ENCODE peak calls at places on chromosome 20, in five cellular contexts. One of them, this sample, is unnamed.

GRCh38 chr20:13029687-13030510 is 21.1 kb downstream of the SPTLC3 start:
- DNase-seq in naive thymus-derived CD4-positive, alpha-beta T cell: no peak
- DNase-seq in A549: peak; percentile 84
- DNase-seq in psoas muscle: peak; percentile 15
- DNase-seq in aorta: peak; percentile 59
- DNase-seq in this sample: peak; percentile 41

GRCh38 chr20:15949391-15949790 is 623.9 kb downstream of the KIF16B start:
- DNase-seq in aorta: no peak
- DNase-seq in naive thymus-derived CD4-positive, alpha-beta T cell: no peak
- DNase-seq in A549: no peak
- DNase-seq in psoas muscle: no peak
- DNase-seq in this sample: no peak

GRCh38 chr20:3797592-3798404 is 1.7 kb downstream of the CDC25B start:
- DNase-seq in naive thymus-derived CD4-positive, alpha-beta T cell: no peak
- DNase-seq in aorta: no peak
- DNase-seq in psoas muscle: no peak
- DNase-seq in A549: no peak
- DNase-seq in this sample: no peak

GRCh38 chr20:13261460-13262301 is 40.6 kb downstream of the ISM1 start:
- DNase-seq in psoas muscle: peak; percentile 56
- DNase-seq in naive thymus-derived CD4-positive, alpha-beta T cell: peak; percentile 59
- DNase-seq in aorta: no peak
- DNase-seq in A549: peak; percentile 62
- DNase-seq in this sample: peak; percentile 37

GRCh38 chr20:63923626-63924025 is 28.7 kb downstream of the DNAJC5 start:
- DNase-seq in aorta: no peak
- DNase-seq in psoas muscle: no peak
- DNase-seq in A549: no peak
- DNase-seq in naive thymus-derived CD4-positive, alpha-beta T cell: no peak
- DNase-seq in this sample: no peak

GRCh38 chr20:49372095-49372734 is 94.4 kb upstream of the ZNFX1 start:
- DNase-seq in naive thymus-derived CD4-positive, alpha-beta T cell: no peak
- DNase-seq in aorta: no peak
- DNase-seq in A549: no peak
- DNase-seq in psoas muscle: peak; percentile 28
- DNase-seq in this sample: no peak

GRCh38 chr20:3101737-3102574 is 17.4 kb upstream of the AVP start:
- DNase-seq in naive thymus-derived CD4-positive, alpha-beta T cell: peak; percentile 50
- DNase-seq in A549: no peak
- DNase-seq in psoas muscle: no peak
- DNase-seq in aorta: no peak
- DNase-seq in this sample: no peak

GRCh38 chr20:33848391-33848790 is 37.2 kb downstream of the CHMP4B start:
- DNase-seq in psoas muscle: no peak
- DNase-seq in naive thymus-derived CD4-positive, alpha-beta T cell: no peak
- DNase-seq in A549: no peak
- DNase-seq in aorta: no peak
- DNase-seq in this sample: no peak

GRCh38 chr20:32007787-32008616 is 2.2 kb upstream of the CCM2L start:
- DNase-seq in psoas muscle: peak; percentile 43
- DNase-seq in naive thymus-derived CD4-positive, alpha-beta T cell: no peak
- DNase-seq in A549: no peak
- DNase-seq in aorta: peak; percentile 70
- DNase-seq in this sample: peak; percentile 45

GRCh38 chr20:46694484-46694883 is 5.2 kb upstream of the TP53RK start:
- DNase-seq in A549: peak; percentile 54
- DNase-seq in naive thymus-derived CD4-positive, alpha-beta T cell: peak; percentile 27
- DNase-seq in psoas muscle: no peak
- DNase-seq in aorta: no peak
- DNase-seq in this sample: no peak

GRCh38 chr20:10715035-10715434 is 41.2 kb upstream of the JAG1 start:
- DNase-seq in naive thymus-derived CD4-positive, alpha-beta T cell: no peak
- DNase-seq in psoas muscle: no peak
- DNase-seq in aorta: no peak
- DNase-seq in A549: peak; percentile 68
- DNase-seq in this sample: no peak

GRCh38 chr20:26324177-26324576 is 627.5 kb upstream of the ZNF337 start:
- DNase-seq in A549: no peak
- DNase-seq in naive thymus-derived CD4-positive, alpha-beta T cell: peak; percentile 36
- DNase-seq in psoas muscle: no peak
- DNase-seq in aorta: no peak
- DNase-seq in this sample: no peak

GRCh38 chr20:22180244-22180643 is 404.1 kb downstream of the FOXA2 start:
- DNase-seq in naive thymus-derived CD4-positive, alpha-beta T cell: no peak
- DNase-seq in aorta: no peak
- DNase-seq in A549: peak; percentile 8
- DNase-seq in psoas muscle: no peak
- DNase-seq in this sample: no peak

GRCh38 chr20:6700563-6701328 is 66.7 kb upstream of the BMP2 start:
- DNase-seq in aorta: no peak
- DNase-seq in A549: no peak
- DNase-seq in psoas muscle: peak; percentile 29
- DNase-seq in naive thymus-derived CD4-positive, alpha-beta T cell: no peak
- DNase-seq in this sample: no peak

GRCh38 chr20:32134026-32134425 is 24.5 kb downstream of the TM9SF4 start:
- DNase-seq in A549: no peak
- DNase-seq in psoas muscle: no peak
- DNase-seq in aorta: no peak
- DNase-seq in naive thymus-derived CD4-positive, alpha-beta T cell: no peak
- DNase-seq in this sample: no peak

GRCh38 chr20:43389231-43389630 is 68.5 kb upstream of the SRSF6 start:
- DNase-seq in A549: no peak
- DNase-seq in naive thymus-derived CD4-positive, alpha-beta T cell: no peak
- DNase-seq in psoas muscle: peak; percentile 43
- DNase-seq in aorta: no peak
- DNase-seq in this sample: peak; percentile 39

GRCh38 chr20:62030834-62031434 is 34.7 kb downstream of the TAF4 start:
- DNase-seq in naive thymus-derived CD4-positive, alpha-beta T cell: peak; percentile 61
- DNase-seq in aorta: peak; percentile 39
- DNase-seq in psoas muscle: no peak
- DNase-seq in A549: no peak
- DNase-seq in this sample: no peak

GRCh38 chr20:51184289-51184688 is 161.4 kb upstream of the KCNG1 start:
- DNase-seq in aorta: no peak
- DNase-seq in psoas muscle: no peak
- DNase-seq in A549: no peak
- DNase-seq in naive thymus-derived CD4-positive, alpha-beta T cell: no peak
- DNase-seq in this sample: no peak

GRCh38 chr20:38300433-38300832 is 3.5 kb upstream of the BPI start:
- DNase-seq in aorta: no peak
- DNase-seq in psoas muscle: no peak
- DNase-seq in naive thymus-derived CD4-positive, alpha-beta T cell: no peak
- DNase-seq in A549: no peak
- DNase-seq in this sample: no peak
- H3K27ac ChIP-seq in aorta: no peak overlapping the region
- H3K27ac ChIP-seq in psoas muscle: no peak overlapping the region
- H3K27ac ChIP-seq in naive thymus-derived CD4-positive, alpha-beta T cell: no peak overlapping the region
- H3K27ac ChIP-seq in A549: no peak overlapping the region
- H3K27ac ChIP-seq in this sample: peak overlapping the region; percentile 18

GRCh38 chr20:38729767-38730166 is 5.5 kb downstream of the SLC32A1 start:
- DNase-seq in naive thymus-derived CD4-positive, alpha-beta T cell: no peak
- DNase-seq in aorta: no peak
- DNase-seq in A549: no peak
- DNase-seq in psoas muscle: no peak
- DNase-seq in this sample: no peak

GRCh38 chr20:38731738-38732113 is 7.4 kb downstream of the SLC32A1 start:
- DNase-seq in A549: no peak
- DNase-seq in aorta: no peak
- DNase-seq in psoas muscle: no peak
- DNase-seq in naive thymus-derived CD4-positive, alpha-beta T cell: no peak
- DNase-seq in this sample: no peak

GRCh38 chr20:38728911-38729642 is 4.8 kb downstream of the SLC32A1 start:
- DNase-seq in aorta: no peak
- DNase-seq in A549: no peak
- DNase-seq in naive thymus-derived CD4-positive, alpha-beta T cell: peak; percentile 18
- DNase-seq in psoas muscle: no peak
- DNase-seq in this sample: no peak

GRCh38 chr20:38730989-38731737 is 6.9 kb downstream of the SLC32A1 start:
- DNase-seq in aorta: peak; percentile 92
- DNase-seq in naive thymus-derived CD4-positive, alpha-beta T cell: peak; percentile 70
- DNase-seq in A549: peak; percentile 79
- DNase-seq in psoas muscle: peak; percentile 62
- DNase-seq in this sample: peak; percentile 60

DNA sequence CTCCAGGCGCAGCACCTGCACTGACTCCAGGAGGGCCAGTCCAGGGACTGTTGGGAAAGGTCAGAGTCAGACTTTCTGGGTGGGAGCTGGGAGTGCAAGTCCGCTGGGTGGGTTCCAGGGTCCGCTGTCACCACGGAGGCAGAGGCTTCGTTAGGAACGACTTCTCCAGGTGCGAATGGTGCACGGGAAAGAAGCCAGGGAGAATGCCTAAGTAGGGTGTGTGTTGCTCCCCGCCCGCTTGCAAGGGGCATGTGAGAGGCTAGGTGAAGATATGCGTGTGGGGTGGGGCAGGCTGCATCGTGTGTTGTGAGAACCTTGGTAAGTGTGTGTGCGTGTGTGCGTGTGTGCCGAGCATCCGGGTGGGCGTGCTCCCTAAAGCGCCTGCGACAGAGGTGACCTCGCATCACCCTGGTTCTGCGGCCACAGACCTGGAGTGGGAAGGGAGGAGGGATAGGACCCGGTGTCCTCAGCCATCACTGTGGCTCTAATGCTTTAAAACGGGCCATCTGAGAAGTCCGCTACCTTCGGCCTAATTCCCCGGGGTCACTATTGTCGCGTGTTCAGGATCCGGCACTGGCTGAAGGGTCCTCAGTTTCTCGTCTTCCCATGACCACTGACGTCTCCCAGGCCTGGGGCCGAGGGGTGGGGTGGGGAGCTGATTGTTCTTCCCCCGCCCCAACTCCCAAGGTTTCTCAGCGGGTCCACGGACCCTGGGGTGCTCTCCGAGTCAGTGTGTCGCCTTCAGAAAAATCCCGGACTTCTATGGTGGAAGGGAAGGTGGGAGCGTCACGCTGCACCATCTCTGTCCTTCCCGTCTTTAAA is 6.1 kb downstream of the SLC32A1 start:
- DNase-seq in A549: no peak
- DNase-seq in aorta: no peak
- DNase-seq in naive thymus-derived CD4-positive, alpha-beta T cell: peak; percentile 43
- DNase-seq in psoas muscle: no peak
- DNase-seq in this sample: no peak
- H3K4me3 ChIP-seq in A549: peak overlapping the region; percentile 57
- H3K4me3 ChIP-seq in aorta: no peak overlapping the region
- H3K4me3 ChIP-seq in naive thymus-derived CD4-positive, alpha-beta T cell: peak overlapping the region; percentile 63
- H3K4me3 ChIP-seq in psoas muscle: peak overlapping the region; percentile 46
- H3K4me3 ChIP-seq in this sample: no peak overlapping the region

DNA sequence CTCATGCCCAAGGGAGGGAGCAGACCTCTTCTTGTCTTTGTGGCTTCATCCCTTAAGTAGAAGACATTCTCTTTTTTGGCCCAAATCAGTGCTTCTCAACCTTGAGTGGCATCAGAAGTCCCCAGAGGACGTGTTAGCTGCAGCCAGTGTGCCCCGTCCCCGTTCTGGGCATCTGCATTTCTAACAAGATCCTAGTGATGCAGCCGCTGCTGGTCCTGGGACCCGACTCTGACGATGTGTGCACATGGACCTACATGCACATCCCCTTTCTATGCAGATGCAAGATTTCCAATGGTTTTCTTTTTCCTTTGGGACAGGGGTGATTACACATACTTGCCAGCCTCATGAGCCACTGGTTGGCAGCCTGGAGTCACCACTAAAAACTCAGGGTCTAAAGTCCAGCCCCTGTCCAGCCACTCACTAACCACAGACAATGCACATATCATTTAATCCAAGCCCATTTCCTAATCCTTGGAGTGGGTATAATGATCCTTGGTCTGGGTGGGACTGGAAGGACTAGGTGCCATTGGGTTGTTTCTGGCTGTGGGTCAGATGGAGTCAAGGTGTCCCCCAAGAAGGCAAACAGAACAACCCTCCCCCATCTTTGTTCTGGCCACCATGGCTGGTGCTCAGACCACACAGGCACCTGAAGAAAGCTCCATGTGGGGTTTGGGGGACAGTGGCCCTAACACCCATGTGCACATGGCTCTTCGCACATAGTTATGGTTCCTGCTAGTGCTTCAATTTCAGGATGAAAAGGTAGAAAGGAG is 6.4 kb downstream of the ACSS1 start:
- DNase-seq in aorta: no peak
- DNase-seq in A549: no peak
- DNase-seq in psoas muscle: no peak
- DNase-seq in naive thymus-derived CD4-positive, alpha-beta T cell: no peak
- DNase-seq in this sample: no peak
- H3K4me1 ChIP-seq in aorta: peaks cover 14% of the 10 kb centered on the region
- H3K4me1 ChIP-seq in A549: peaks cover 32% of the 10 kb centered on the region
- H3K4me1 ChIP-seq in psoas muscle: peaks cover 95% of the 10 kb centered on the region
- H3K4me1 ChIP-seq in naive thymus-derived CD4-positive, alpha-beta T cell: peaks cover 34% of the 10 kb centered on the region
- H3K4me1 ChIP-seq in this sample: peaks cover 54% of the 10 kb centered on the region

GRCh38 chr20:25005220-25005619 is 12.7 kb upstream of the APMAP start:
- DNase-seq in A549: peak; percentile 21
- DNase-seq in aorta: peak; percentile 9
- DNase-seq in naive thymus-derived CD4-positive, alpha-beta T cell: no peak
- DNase-seq in psoas muscle: no peak
- DNase-seq in this sample: no peak
- H3K27ac ChIP-seq in A549: no peak overlapping the region
- H3K27ac ChIP-seq in aorta: no peak overlapping the region
- H3K27ac ChIP-seq in naive thymus-derived CD4-positive, alpha-beta T cell: no peak overlapping the region
- H3K27ac ChIP-seq in psoas muscle: no peak overlapping the region
- H3K27ac ChIP-seq in this sample: no peak overlapping the region